ENCODE peak calls at places on chromosome 12, in eight cellular contexts. P is mucosa of descending colon, Q is GM10248, T is nephron progenitor cell, A is lung, E is WTC11, W is suprapubic skin, X is gastrocnemius medialis. O is an unnamed sample.

GRCh38 chr12:26196424-26196722 is 1.0 kb downstream of the SSPN start:
- DNase-seq in T (no peak), X (peak), E (no peak), P (no peak), A (no peak), Q (no peak), W (no peak), O (no peak)

GRCh38 chr12:80877706-80878384 is 59.9 kb downstream of the LIN7A start:
- DNase-seq in Q (no peak), T (no peak), X (no peak), P (no peak), E (no peak), W (no peak), A (no peak), O (no peak)

GRCh38 chr12:113932411-113933196 is 33.5 kb downstream of the RBM19 start:
- DNase-seq in Q (no peak), T (peak), W (no peak), E (no peak), A (no peak), X (peak), P (no peak), O (no peak)

GRCh38 chr12:4984971-4985370 is 58.7 kb upstream of the KCNA5 start:
- DNase-seq in E (no peak), Q (no peak), X (no peak), A (no peak), P (no peak), T (no peak), W (no peak), O (no peak)

GRCh38 chr12:71303199-71303598 is 136.4 kb upstream of the LGR5 start:
- DNase-seq in E (no peak), A (no peak), P (no peak), T (no peak), Q (no peak), W (no peak), X (no peak), O (no peak)

GRCh38 chr12:132559652-132560420 is 50.5 kb downstream of the LRCOL1 start:
- DNase-seq in Q (peak), E (peak), W (no peak), T (peak), P (peak), X (no peak), A (no peak), O (peak)

GRCh38 chr12:24201258-24201970 is 251.9 kb upstream of the SOX5 start:
- DNase-seq in W (no peak), E (no peak), Q (no peak), T (no peak), P (no peak), X (no peak), A (no peak), O (no peak)

GRCh38 chr12:124232654-124232987 is 62.3 kb upstream of the RFLNA start:
- DNase-seq in W (no peak), P (no peak), A (no peak), X (no peak), Q (no peak), T (no peak), E (no peak), O (no peak)

GRCh38 chr12:113697104-113697503 is 225.4 kb upstream of the LHX5 start:
- DNase-seq in Q (no peak), A (no peak), X (no peak), T (no peak), W (no peak), P (no peak), E (no peak), O (no peak)

GRCh38 chr12:52689239-52689638 is 9.0 kb upstream of the KRT1 start:
- DNase-seq in Q (no peak), T (no peak), P (no peak), X (no peak), W (no peak), A (no peak), E (no peak), O (no peak)

GRCh38 chr12:1173806-1174617 is 183.0 kb downstream of the ERC1 start:
- DNase-seq in A (no peak), P (peak), Q (no peak), X (no peak), W (no peak), T (no peak), E (no peak), O (peak)

GRCh38 chr12:23987032-23987431 is 37.6 kb upstream of the SOX5 start:
- DNase-seq in W (no peak), Q (no peak), X (no peak), E (no peak), T (no peak), P (no peak), A (no peak), O (no peak)

GRCh38 chr12:47071241-47071852 is 8.1 kb upstream of the PCED1B start:
- DNase-seq in P (no peak), W (no peak), E (peak), T (no peak), Q (no peak), X (no peak), A (no peak), O (no peak)

GRCh38 chr12:109789649-109790048 is 43.5 kb downstream of the TRPV4 start:
- DNase-seq in P (no peak), A (no peak), T (no peak), E (no peak), X (no peak), W (no peak), Q (no peak), O (no peak)

GRCh38 chr12:14577344-14577743 is 9.7 kb upstream of the PLBD1 start:
- DNase-seq in T (no peak), P (no peak), Q (no peak), A (no peak), W (no peak), X (no peak), E (no peak), O (no peak)

GRCh38 chr12:85725991-85726390 is 110.2 kb downstream of the RASSF9 start:
- DNase-seq in P (no peak), T (no peak), W (no peak), E (no peak), X (no peak), Q (no peak), A (no peak), O (no peak)
- TF ChIP-seq CTCF in P (no peak), T (no peak), W (no peak), E (no peak), X (no peak), Q (no peak), A (no peak), O (no peak)

GRCh38 chr12:77072833-77073495 is 7.6 kb upstream of the E2F7 start:
- DNase-seq in T (no peak), X (no peak), W (no peak), Q (no peak), P (no peak), A (no peak), E (no peak), O (no peak)

GRCh38 chr12:77065361-77066204 is at the start of gene E2F7:
- DNase-seq in E (peak), A (peak), Q (peak), T (peak), W (peak), X (peak), P (peak), O (peak)

GRCh38 chr12:77064891-77065360 is 443 bp downstream of the E2F7 start:
- DNase-seq in Q (no peak), W (peak), T (no peak), P (peak), A (no peak), E (no peak), X (no peak), O (no peak)

GRCh38 chr12:77070382-77071294 is 5.3 kb upstream of the E2F7 start:
- DNase-seq in T (no peak), Q (peak), E (no peak), P (no peak), A (no peak), W (no peak), X (no peak), O (no peak)
- TF ChIP-seq CTCF in T (no peak), Q (no peak), E (no peak), P (no peak), A (no peak), W (no peak), X (no peak), O (no peak)

DNA sequence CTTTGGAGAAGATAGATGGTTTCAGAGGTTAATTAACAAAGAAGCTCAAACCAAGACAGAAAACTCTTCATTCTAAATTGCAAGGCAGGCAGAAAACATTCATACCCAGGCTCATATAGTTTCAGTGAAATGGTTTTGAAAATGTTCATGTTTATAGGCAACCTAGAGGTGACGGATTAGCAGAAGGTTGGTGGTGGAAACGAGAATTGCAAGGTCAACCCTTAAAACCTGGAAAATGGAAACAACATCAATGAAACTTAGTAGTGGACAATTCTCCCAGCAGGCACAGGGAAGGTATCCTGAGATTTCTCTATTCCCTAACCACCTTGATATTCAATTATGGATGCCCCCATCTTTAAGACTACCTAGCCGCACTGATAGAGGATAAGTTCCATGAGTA is 965 bp downstream of the CD163 start:
- DNase-seq in T (no peak), X (no peak), E (no peak), P (no peak), W (no peak), A (no peak), Q (no peak), O (no peak)
- TF ChIP-seq CTCF in T (no peak), X (no peak), E (no peak), P (no peak), W (no peak), A (no peak), Q (no peak), O (no peak)

GRCh38 chr12:59780605-59781135 is 184.8 kb downstream of the SLC16A7 start:
- DNase-seq in T (no peak), X (no peak), Q (no peak), E (no peak), P (peak), W (no peak), A (no peak), O (no peak)
- TF ChIP-seq CTCF in T (peak), X (no peak), Q (no peak), E (no peak), P (no peak), W (no peak), A (peak), O (no peak)

DNA sequence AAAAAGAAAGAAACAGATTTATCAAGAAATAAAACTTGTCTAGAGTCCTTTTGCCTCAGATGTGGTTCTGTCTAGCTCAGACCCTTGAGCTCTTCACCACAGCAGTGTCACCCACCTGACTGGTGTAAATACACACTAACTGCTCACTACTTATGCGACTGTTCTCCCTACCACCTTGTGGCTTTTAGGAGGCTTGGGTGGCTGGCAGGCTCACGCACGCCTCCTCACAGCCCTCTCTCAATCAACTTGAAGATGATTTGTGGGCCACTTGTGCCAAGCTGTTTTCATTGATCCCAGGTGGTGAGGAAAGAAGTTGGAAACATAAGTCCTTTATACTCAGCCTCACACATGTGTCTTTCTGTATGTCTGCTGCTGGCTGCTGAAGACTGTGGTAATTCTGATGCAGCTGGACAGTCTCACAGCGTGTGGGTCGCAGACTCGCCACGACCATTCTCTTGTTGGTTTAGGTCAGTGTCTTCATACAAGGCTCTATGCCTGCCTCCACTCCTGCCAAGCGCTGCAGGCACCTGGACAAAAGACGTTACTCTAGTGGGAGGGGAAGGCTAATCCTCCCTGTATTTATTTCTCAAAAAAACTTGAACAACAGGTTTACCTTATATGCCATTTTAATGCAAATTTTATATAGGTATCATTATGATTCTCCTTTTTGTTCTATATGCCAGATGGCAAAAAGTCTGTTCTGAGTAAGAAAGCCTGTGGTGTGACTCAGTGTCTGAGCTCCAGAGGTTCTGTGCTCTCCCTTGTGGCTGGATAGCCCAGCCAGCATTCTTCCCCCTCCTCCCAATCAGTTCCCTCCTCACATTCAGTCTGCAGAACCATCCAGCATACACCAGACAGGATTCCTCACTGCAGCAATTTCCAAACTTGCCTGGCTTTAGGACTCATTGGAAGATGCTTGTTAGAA is 115.5 kb downstream of the DIP2B start:
- DNase-seq in T (peak), X (no peak), Q (no peak), A (no peak), E (no peak), P (no peak), W (no peak), O (no peak)
- TF ChIP-seq CTCF in T (no peak), X (no peak), Q (no peak), A (no peak), E (no peak), P (no peak), W (no peak), O (no peak)

GRCh38 chr12:45674583-45674982 is 54.9 kb upstream of the ARID2 start:
- DNase-seq in P (peak), X (no peak), T (no peak), E (no peak), A (peak), W (no peak), Q (no peak), O (no peak)
- TF ChIP-seq CTCF in P (no peak), X (no peak), T (no peak), E (no peak), A (no peak), W (no peak), Q (no peak), O (no peak)

GRCh38 chr12:104652910-104653309 is 196.2 kb downstream of the CHST11 start:
- DNase-seq in X (no peak), E (no peak), A (no peak), Q (no peak), P (no peak), W (no peak), T (no peak), O (no peak)

GRCh38 chr12:104651812-104652211 is 195.1 kb downstream of the CHST11 start:
- DNase-seq in E (no peak), A (no peak), X (no peak), W (no peak), T (no peak), P (no peak), Q (no peak), O (no peak)

GRCh38 chr12:104656383-104656782 is 199.6 kb downstream of the CHST11 start:
- DNase-seq in E (no peak), T (no peak), X (no peak), P (no peak), W (no peak), A (no peak), Q (no peak), O (no peak)

GRCh38 chr12:104655059-104655609 is 198.4 kb downstream of the CHST11 start:
- DNase-seq in W (no peak), E (no peak), Q (no peak), P (no peak), T (no peak), X (no peak), A (no peak), O (no peak)

GRCh38 chr12:104653730-104654328 is 197.1 kb downstream of the CHST11 start:
- DNase-seq in W (no peak), E (peak), Q (peak), A (no peak), T (no peak), X (no peak), P (no peak), O (no peak)
- TF ChIP-seq CTCF in W (no peak), E (peak), Q (peak), A (no peak), T (peak), X (no peak), P (no peak), O (peak)